ENCODE peak calls at places on chromosomes 5 and 9, in five cellular contexts. E is upper lobe of right lung, F is fibroblast of lung, Y is body of pancreas, R is neuronal stem cell. B is an unnamed sample.

GRCh38 chr5:133977161-133977787 is 8.8 kb upstream of the C5orf15 start:
- DNase-seq in E (no peak), F (peak), Y (no peak), R (no peak), B (no peak)

GRCh38 chr9:652896-653295 is 188.6 kb upstream of the DMRT1 start:
- DNase-seq in E (no peak), F (no peak), Y (no peak), R (no peak), B (no peak)

GRCh38 chr9:123834218-123834906 is 95.6 kb downstream of the DENND1A start:
- DNase-seq in E (no peak), F (peak), Y (no peak), R (peak), B (no peak)

GRCh38 chr9:100070071-100070470 is 28.7 kb downstream of the ERP44 start:
- DNase-seq in E (no peak), F (no peak), Y (no peak), R (no peak), B (no peak)

GRCh38 chr5:112475747-112476435 is 56.8 kb upstream of the EPB41L4A start:
- DNase-seq in E (no peak), F (peak), Y (no peak), R (no peak), B (no peak)

GRCh38 chr9:127980056-127980705 is 608 bp downstream of the EEIG1 start:
- DNase-seq in E (peak), F (no peak), Y (peak), R (peak), B (no peak)

GRCh38 chr9:70040506-70040905 is 3.1 kb upstream of the MAMDC2 start:
- DNase-seq in E (no peak), F (no peak), Y (no peak), R (no peak), B (no peak)

GRCh38 chr5:159094745-159095144 is 5.0 kb downstream of the EBF1 start:
- DNase-seq in E (no peak), F (peak), Y (peak), R (no peak), B (peak)

GRCh38 chr5:150265984-150266383 is 23.6 kb downstream of the CAMK2A start:
- DNase-seq in E (no peak), F (no peak), Y (no peak), R (no peak), B (no peak)

GRCh38 chr5:151469992-151470391 is 22.6 kb downstream of the SLC36A1 start:
- DNase-seq in E (no peak), F (no peak), Y (no peak), R (no peak), B (no peak)

GRCh38 chr9:102428305-102428704 is 566.8 kb upstream of the CYLC2 start:
- DNase-seq in E (no peak), F (no peak), Y (no peak), R (no peak), B (no peak)

GRCh38 chr5:148913985-148914421 is 87.6 kb downstream of the ADRB2 start:
- DNase-seq in E (no peak), F (peak), Y (no peak), R (peak), B (no peak)

GRCh38 chr9:121601234-121601633 is 50.2 kb upstream of the DAB2IP start:
- DNase-seq in E (no peak), F (no peak), Y (no peak), R (no peak), B (no peak)

GRCh38 chr9:121233906-121234901 is 32.5 kb upstream of the RAB14 start:
- DNase-seq in E (no peak), F (peak), Y (no peak), R (no peak), B (no peak)

GRCh38 chr5:92574023-92574422 is 1007.0 kb downstream of the NR2F1-AS1 start:
- DNase-seq in E (no peak), F (no peak), Y (no peak), R (no peak), B (no peak)

GRCh38 chr5:175347027-175347426 is 97.0 kb downstream of the DRD1 start:
- DNase-seq in E (no peak), F (peak), Y (no peak), R (no peak), B (no peak)

GRCh38 chr9:130010151-130010988 is 32.6 kb downstream of the FNBP1 start:
- DNase-seq in E (no peak), F (no peak), Y (no peak), R (no peak), B (no peak)

DNA sequence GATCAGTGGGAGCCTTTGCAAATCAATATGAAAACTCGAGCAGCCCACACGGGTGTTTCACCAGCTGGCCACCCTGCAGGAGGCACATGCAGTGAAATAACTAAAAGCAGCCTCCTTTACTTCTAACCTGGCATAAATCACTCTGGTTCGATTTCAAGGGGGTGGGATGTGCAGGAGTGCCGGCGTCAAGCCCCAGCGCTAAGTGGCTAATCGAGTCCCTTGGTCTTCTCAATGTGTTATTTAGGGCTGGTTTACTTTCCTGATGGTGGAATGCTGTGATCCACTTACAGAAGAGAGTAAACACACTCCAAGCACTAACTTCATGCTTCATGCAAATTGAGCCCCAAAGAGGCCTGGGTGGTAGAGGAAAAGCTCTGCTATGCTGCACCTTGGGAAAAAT is 109.4 kb downstream of the TMEM174 start:
- DNase-seq in E (no peak), F (no peak), Y (no peak), R (no peak), B (no peak)
- H3K27ac ChIP-seq in E (no peak), F (no peak), Y (no peak), R (no peak), B (no peak)

GRCh38 chr5:4199461-4199860 is 603.8 kb downstream of the IRX1 start:
- DNase-seq in E (no peak), F (no peak), Y (no peak), R (no peak), B (no peak)

GRCh38 chr5:4203146-4203545 is 607.5 kb downstream of the IRX1 start:
- DNase-seq in E (no peak), F (no peak), Y (no peak), R (no peak), B (no peak)

GRCh38 chr5:4198461-4198860 is 602.8 kb downstream of the IRX1 start:
- DNase-seq in E (no peak), F (no peak), Y (no peak), R (no peak), B (no peak)

GRCh38 chr5:4196744-4197646 is 601.4 kb downstream of the IRX1 start:
- DNase-seq in E (no peak), F (no peak), Y (no peak), R (no peak), B (no peak)

GRCh38 chr5:4199036-4199435 is 603.4 kb downstream of the IRX1 start:
- DNase-seq in E (no peak), F (no peak), Y (no peak), R (no peak), B (no peak)
- H3K4me3 ChIP-seq in E (no peak), F (no peak), Y (no peak), R (no peak), B (no peak)

DNA sequence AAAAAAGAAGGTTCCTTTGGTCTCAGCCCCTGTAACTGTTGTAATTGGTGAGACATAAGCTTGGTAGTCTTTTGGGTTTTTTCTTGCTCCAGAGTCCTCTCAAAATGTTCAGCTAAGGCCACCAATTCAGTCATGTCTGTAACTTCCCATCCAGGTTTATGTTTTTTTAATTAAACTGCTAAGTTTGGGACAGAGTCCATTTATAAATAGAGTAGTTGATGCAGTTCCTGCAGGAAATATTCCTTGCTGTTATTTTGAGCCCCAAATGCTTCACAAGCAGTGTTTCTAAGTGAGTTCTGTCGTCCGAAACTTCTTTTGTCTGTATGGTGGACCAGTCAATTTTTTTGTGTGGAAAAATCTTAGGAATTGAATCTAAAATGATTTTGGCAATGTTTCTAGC is 155.0 kb downstream of the AOPEP start:
- DNase-seq in E (no peak), F (no peak), Y (no peak), R (no peak), B (no peak)
- H3K27ac ChIP-seq in E (no peak), F (no peak), Y (no peak), R (no peak), B (no peak)

DNA sequence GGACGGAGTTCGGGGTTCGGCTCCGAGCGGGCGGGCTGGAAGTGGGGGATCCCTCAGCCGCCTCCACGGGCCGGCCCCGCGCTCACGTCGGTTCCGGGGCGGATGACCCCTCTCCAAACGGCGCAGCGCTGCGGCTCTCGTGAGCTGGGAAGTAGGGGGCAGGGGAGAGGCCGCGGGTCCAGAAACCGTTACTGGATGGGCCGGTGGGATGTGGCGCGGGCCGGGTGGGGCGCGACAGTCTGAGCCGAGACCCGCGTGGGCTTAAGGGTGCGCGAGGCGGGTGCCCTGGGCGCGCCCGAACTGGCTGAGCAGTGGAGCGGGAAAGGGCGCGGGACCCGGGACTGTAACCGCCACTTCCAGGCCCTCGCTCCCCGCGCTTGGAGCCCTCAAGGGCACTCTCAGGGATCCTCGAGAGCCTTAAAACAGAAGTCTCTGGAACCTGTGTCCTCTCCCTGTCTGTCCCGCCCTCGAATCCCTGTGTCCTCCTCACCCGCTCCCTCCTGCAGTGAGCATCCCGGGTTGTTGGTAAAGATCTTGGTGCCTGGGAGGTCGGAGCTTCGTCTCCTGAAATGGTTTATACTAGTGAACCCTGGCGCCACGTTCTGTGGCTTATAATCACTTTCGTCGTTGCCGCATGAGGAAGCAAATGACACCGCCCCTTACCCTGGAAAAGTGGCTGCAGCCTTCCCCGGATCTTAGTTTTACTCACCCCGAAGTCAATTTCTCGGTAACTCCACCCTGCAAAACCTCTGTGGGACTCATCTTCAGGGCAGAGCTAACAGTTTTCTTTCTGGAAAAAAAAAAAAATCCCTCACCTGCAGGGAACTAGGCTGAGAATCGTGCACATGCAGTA is 571 bp upstream of the MARCHF11 start:
- DNase-seq in E (peak), F (no peak), Y (no peak), R (no peak), B (no peak)
- H3K4me3 ChIP-seq in E (no peak), F (no peak), Y (peak), R (peak), B (no peak)

GRCh38 chr9:20207161-20207560 is 415.1 kb downstream of the MLLT3 start:
- DNase-seq in E (no peak), F (no peak), Y (no peak), R (no peak), B (no peak)

GRCh38 chr9:20208156-20208555 is 414.1 kb downstream of the MLLT3 start:
- DNase-seq in E (no peak), F (no peak), Y (no peak), R (no peak), B (no peak)

GRCh38 chr9:20209421-20210340 is 412.6 kb downstream of the MLLT3 start:
- DNase-seq in E (no peak), F (peak), Y (no peak), R (no peak), B (no peak)

GRCh38 chr9:20205821-20206220 is 416.5 kb downstream of the MLLT3 start:
- DNase-seq in E (no peak), F (peak), Y (no peak), R (no peak), B (no peak)

DNA sequence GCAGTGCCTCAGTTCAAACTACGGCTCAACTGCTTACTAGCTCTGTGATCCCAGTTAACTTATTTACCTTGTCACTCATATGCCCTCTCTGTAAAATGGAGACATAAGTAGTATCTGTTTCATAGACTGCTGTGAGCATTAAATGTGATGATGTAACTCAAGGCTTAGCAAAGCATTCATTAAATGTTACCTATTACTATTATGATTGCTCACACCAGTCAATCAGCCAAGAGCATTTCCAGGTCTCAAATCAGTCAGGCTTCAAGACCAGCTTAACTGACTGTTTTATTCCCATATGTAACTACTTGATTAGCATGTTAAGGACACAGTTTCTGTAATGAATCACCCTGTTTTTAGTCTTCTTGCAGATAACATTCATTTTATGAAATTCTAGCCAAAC is 413.3 kb downstream of the MLLT3 start:
- DNase-seq in E (no peak), F (peak), Y (no peak), R (no peak), B (no peak)
- H3K27ac ChIP-seq in E (no peak), F (no peak), Y (no peak), R (no peak), B (no peak)

GRCh38 chr5:88664630-88665029 is 218.4 kb downstream of the MEF2C start:
- DNase-seq in E (no peak), F (no peak), Y (no peak), R (no peak), B (no peak)

GRCh38 chr5:88666761-88667186 is 216.2 kb downstream of the MEF2C start:
- DNase-seq in E (no peak), F (peak), Y (no peak), R (no peak), B (no peak)

GRCh38 chr5:88663793-88664216 is 219.2 kb downstream of the MEF2C start:
- DNase-seq in E (no peak), F (peak), Y (no peak), R (no peak), B (no peak)

GRCh38 chr5:88667187-88668141 is 215.5 kb downstream of the MEF2C start:
- DNase-seq in E (no peak), F (peak), Y (no peak), R (no peak), B (no peak)

DNA sequence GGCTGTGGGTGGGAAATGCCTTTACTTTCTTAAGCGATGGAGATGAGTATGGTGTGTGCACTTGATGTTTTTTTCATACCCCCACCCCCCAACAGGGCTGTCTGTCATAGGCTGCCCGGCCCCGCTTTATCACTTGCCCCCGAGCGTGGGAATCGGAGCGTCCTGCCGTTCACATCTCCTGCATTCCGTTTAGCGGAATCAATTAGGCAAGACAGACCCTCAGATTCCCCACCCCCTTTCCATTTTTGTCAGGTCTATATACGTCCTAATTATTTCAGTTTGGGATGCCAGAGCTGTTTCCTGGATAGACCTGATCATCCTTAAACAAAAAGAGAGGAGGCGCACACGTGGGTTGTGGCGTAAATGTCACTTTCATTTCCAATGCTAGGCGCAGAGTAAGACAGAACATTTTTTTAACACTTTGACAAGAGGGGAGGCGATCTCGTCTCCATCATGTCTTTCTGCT is 217.2 kb downstream of the MEF2C start:
- DNase-seq in E (peak), F (peak), Y (no peak), R (peak), B (no peak)
- H3K4me3 ChIP-seq in E (no peak), F (no peak), Y (no peak), R (no peak), B (no peak)

DNA sequence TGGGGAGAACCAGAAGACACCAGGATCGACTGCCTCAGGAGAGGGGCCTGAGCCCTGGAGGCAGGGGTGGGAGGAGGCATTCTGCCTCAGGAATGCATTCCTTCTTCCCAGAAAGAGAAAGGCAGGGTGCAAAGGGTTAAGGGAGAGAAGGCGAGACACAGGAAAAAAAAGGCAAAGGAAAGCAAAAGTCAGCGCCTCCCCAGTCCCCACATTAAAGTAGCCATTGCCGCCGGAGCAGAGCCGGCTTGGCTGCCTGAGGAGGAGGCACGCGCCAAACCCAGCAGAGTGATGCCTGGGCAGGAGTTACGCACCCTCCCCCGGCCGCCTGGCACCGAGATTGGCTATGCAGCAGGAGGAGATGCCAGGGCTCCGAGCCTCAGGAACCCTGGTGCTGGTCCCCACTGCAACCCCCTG is 123.9 kb upstream of the PHYKPL start:
- DNase-seq in E (no peak), F (no peak), Y (no peak), R (peak), B (no peak)
- H3K27ac ChIP-seq in E (no peak), F (no peak), Y (no peak), R (peak), B (no peak)

DNA sequence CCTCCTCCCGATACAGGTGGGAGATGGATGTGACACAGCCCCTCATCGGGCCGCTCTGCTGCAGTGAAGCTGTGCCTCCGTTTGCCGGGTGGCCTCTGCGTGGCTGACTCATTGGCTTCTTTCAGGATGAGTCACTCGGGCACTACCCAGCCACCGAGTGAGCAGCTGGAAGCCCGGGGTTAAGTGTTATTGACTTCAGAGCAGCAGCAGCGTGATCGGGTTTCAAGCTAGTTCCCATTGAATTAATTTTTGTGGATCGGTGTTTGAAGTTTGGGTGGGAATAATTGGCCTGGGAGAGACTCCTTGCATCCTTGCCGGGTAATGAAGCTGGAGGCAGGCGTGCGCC is 266.4 kb upstream of the IRX4 start:
- DNase-seq in E (no peak), F (peak), Y (no peak), R (peak), B (no peak)
- H3K4me3 ChIP-seq in E (no peak), F (no peak), Y (no peak), R (no peak), B (no peak)